ENCODE peak calls at places on chromosome 14, in seven cellular contexts. One of them, this sample, is unnamed.

GRCh38 chr14:79639638-79640037 is 571.7 kb downstream of the DIO2 start:
- DNase-seq in GM12878: no peak
- DNase-seq in SK-N-SH: no peak
- DNase-seq in H1: no peak
- DNase-seq in K562: no peak
- DNase-seq in HepG2: no peak
- DNase-seq in HCT116: no peak
- DNase-seq in this sample: no peak

GRCh38 chr14:23539209-23539866 is 12.2 kb downstream of the ZFHX2 start:
- DNase-seq in H1: no peak
- DNase-seq in HepG2: peak; percentile 86
- DNase-seq in GM12878: no peak
- DNase-seq in HCT116: peak; percentile 19
- DNase-seq in SK-N-SH: peak; percentile 92
- DNase-seq in K562: peak; percentile 72
- DNase-seq in this sample: peak; percentile 44

GRCh38 chr14:63039800-63040380 is 5.4 kb downstream of the KCNH5 start:
- DNase-seq in SK-N-SH: peak; percentile 35
- DNase-seq in K562: no peak
- DNase-seq in HCT116: no peak
- DNase-seq in HepG2: peak; percentile 31
- DNase-seq in H1: no peak
- DNase-seq in GM12878: no peak
- DNase-seq in this sample: peak; percentile 54

GRCh38 chr14:55771242-55772025 is 191.4 kb downstream of the KTN1 start:
- DNase-seq in K562: no peak
- DNase-seq in SK-N-SH: no peak
- DNase-seq in HepG2: no peak
- DNase-seq in HCT116: no peak
- DNase-seq in GM12878: no peak
- DNase-seq in H1: no peak
- DNase-seq in this sample: no peak

GRCh38 chr14:58805057-58805456 is 167.3 kb downstream of the DACT1 start:
- DNase-seq in GM12878: no peak
- DNase-seq in SK-N-SH: peak; percentile 33
- DNase-seq in HCT116: no peak
- DNase-seq in K562: no peak
- DNase-seq in H1: no peak
- DNase-seq in HepG2: no peak
- DNase-seq in this sample: no peak

GRCh38 chr14:68363841-68364711 is 428.8 kb downstream of the ZFP36L1 start:
- DNase-seq in GM12878: no peak
- DNase-seq in HCT116: no peak
- DNase-seq in SK-N-SH: no peak
- DNase-seq in H1: peak; percentile 34
- DNase-seq in HepG2: peak; percentile 44
- DNase-seq in K562: no peak
- DNase-seq in this sample: no peak

GRCh38 chr14:100617715-100618693 is 30.8 kb upstream of the BEGAIN start:
- DNase-seq in HepG2: no peak
- DNase-seq in H1: no peak
- DNase-seq in K562: no peak
- DNase-seq in SK-N-SH: peak; percentile 26
- DNase-seq in GM12878: no peak
- DNase-seq in HCT116: no peak
- DNase-seq in this sample: no peak

GRCh38 chr14:21974741-21975140 is 301.1 kb upstream of the OR4E1 start:
- DNase-seq in SK-N-SH: no peak
- DNase-seq in HepG2: no peak
- DNase-seq in GM12878: no peak
- DNase-seq in K562: no peak
- DNase-seq in HCT116: no peak
- DNase-seq in H1: no peak
- DNase-seq in this sample: no peak

GRCh38 chr14:99225804-99226203 is 46.2 kb downstream of the BCL11B start:
- DNase-seq in GM12878: no peak
- DNase-seq in K562: no peak
- DNase-seq in HepG2: no peak
- DNase-seq in H1: no peak
- DNase-seq in HCT116: no peak
- DNase-seq in SK-N-SH: no peak
- DNase-seq in this sample: no peak

GRCh38 chr14:76951149-76951548 is 77.4 kb downstream of the IRF2BPL start:
- DNase-seq in HepG2: no peak
- DNase-seq in SK-N-SH: no peak
- DNase-seq in HCT116: no peak
- DNase-seq in H1: no peak
- DNase-seq in GM12878: no peak
- DNase-seq in K562: no peak
- DNase-seq in this sample: no peak

GRCh38 chr14:72518809-72519377 is 375.0 kb downstream of the DPF3 start:
- DNase-seq in HCT116: no peak
- DNase-seq in H1: no peak
- DNase-seq in GM12878: peak; percentile 77
- DNase-seq in HepG2: no peak
- DNase-seq in K562: no peak
- DNase-seq in SK-N-SH: no peak
- DNase-seq in this sample: no peak

GRCh38 chr14:76386922-76387782 is 11.2 kb downstream of the ESRRB start:
- DNase-seq in GM12878: peak; percentile 7
- DNase-seq in H1: peak; percentile 41
- DNase-seq in SK-N-SH: peak; percentile 90
- DNase-seq in HepG2: peak; percentile 57
- DNase-seq in HCT116: peak; percentile 37
- DNase-seq in K562: peak; percentile 77
- DNase-seq in this sample: peak; percentile 88

GRCh38 chr14:97456958-97457357 is 659.8 kb downstream of the VRK1 start:
- DNase-seq in K562: no peak
- DNase-seq in SK-N-SH: no peak
- DNase-seq in HepG2: no peak
- DNase-seq in HCT116: no peak
- DNase-seq in H1: no peak
- DNase-seq in GM12878: no peak
- DNase-seq in this sample: no peak

GRCh38 chr14:105258846-105259245 is 10.5 kb downstream of the BTBD6 start:
- DNase-seq in K562: no peak
- DNase-seq in SK-N-SH: no peak
- DNase-seq in GM12878: no peak
- DNase-seq in HCT116: no peak
- DNase-seq in H1: no peak
- DNase-seq in HepG2: no peak
- DNase-seq in this sample: no peak

GRCh38 chr14:77003960-77004710 is 24.4 kb downstream of the IRF2BPL start:
- DNase-seq in HepG2: no peak
- DNase-seq in SK-N-SH: no peak
- DNase-seq in H1: no peak
- DNase-seq in HCT116: no peak
- DNase-seq in K562: no peak
- DNase-seq in GM12878: no peak
- DNase-seq in this sample: no peak

GRCh38 chr14:61438860-61439765 is 117.7 kb downstream of the PRKCH start:
- DNase-seq in GM12878: peak; percentile 90
- DNase-seq in K562: no peak
- DNase-seq in HepG2: peak; percentile 85
- DNase-seq in SK-N-SH: no peak
- DNase-seq in H1: no peak
- DNase-seq in HCT116: no peak
- DNase-seq in this sample: peak; percentile 99

GRCh38 chr14:81062816-81063215 is 107.4 kb downstream of the TSHR start:
- DNase-seq in SK-N-SH: peak; percentile 11
- DNase-seq in H1: peak; percentile 7
- DNase-seq in HCT116: peak; percentile 21
- DNase-seq in HepG2: peak; percentile 10
- DNase-seq in GM12878: peak; percentile 1
- DNase-seq in K562: peak; percentile 5
- DNase-seq in this sample: peak; percentile 65

GRCh38 chr14:68199465-68200145 is 380.0 kb downstream of the RAD51B start:
- DNase-seq in SK-N-SH: no peak
- DNase-seq in HCT116: no peak
- DNase-seq in HepG2: no peak
- DNase-seq in GM12878: no peak
- DNase-seq in K562: no peak
- DNase-seq in H1: peak; percentile 2
- DNase-seq in this sample: no peak

GRCh38 chr14:77290705-77291104 is 19.7 kb upstream of the NGB start:
- DNase-seq in SK-N-SH: no peak
- DNase-seq in HepG2: no peak
- DNase-seq in H1: no peak
- DNase-seq in HCT116: no peak
- DNase-seq in K562: no peak
- DNase-seq in GM12878: no peak
- DNase-seq in this sample: no peak

GRCh38 chr14:104437703-104438102 is 141.9 kb upstream of the C14orf180 start:
- DNase-seq in GM12878: no peak
- DNase-seq in H1: no peak
- DNase-seq in HepG2: no peak
- DNase-seq in K562: no peak
- DNase-seq in SK-N-SH: peak; percentile 61
- DNase-seq in HCT116: no peak
- DNase-seq in this sample: no peak

DNA sequence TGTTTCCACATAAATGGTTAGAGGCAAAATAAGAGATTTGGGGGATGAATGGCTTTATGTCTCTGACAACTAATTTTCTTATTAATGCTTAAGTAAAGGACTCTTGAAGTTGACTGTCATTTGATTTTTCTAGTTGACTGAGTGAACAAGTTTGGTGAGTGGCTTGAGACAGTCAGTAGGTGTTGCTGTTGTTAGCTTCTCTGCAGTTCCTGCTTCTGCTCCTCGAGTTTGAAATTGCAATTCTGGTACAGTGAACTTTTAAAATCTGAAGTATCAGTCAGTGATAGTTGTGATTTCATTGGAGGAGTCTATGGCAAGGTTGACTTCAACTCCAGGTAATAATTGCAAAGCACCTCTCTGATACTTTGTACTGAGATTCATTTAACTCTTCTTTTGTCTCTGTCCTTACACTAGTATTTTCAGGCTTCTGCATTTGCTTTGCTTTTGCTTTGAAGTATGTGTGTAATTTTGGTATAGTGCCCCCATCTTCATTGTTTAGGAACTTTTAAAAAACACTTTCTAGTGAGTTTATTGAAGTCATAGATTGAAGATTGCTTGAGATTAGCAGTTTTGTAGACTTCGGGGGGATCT is 415.5 kb downstream of the PCNX1 start:
- DNase-seq in SK-N-SH: peak; percentile 24
- DNase-seq in K562: no peak
- DNase-seq in H1: no peak
- DNase-seq in HCT116: no peak
- DNase-seq in GM12878: peak; percentile 66
- DNase-seq in HepG2: no peak
- DNase-seq in this sample: peak; percentile 76
- TF ChIP-seq JUND in SK-N-SH: no peak
- TF ChIP-seq JUND in K562: no peak
- TF ChIP-seq JUND in H1: no peak
- TF ChIP-seq JUND in HCT116: no peak
- TF ChIP-seq JUND in GM12878: no peak
- TF ChIP-seq JUND in HepG2: no peak
- TF ChIP-seq JUND in this sample: no peak

GRCh38 chr14:95226801-95227200 is 69.5 kb upstream of the DICER1 start:
- DNase-seq in HCT116: no peak
- DNase-seq in H1: no peak
- DNase-seq in K562: no peak
- DNase-seq in HepG2: no peak
- DNase-seq in SK-N-SH: no peak
- DNase-seq in GM12878: no peak
- DNase-seq in this sample: no peak

GRCh38 chr14:95225251-95225887 is 68.0 kb upstream of the DICER1 start:
- DNase-seq in H1: no peak
- DNase-seq in K562: no peak
- DNase-seq in HepG2: no peak
- DNase-seq in SK-N-SH: no peak
- DNase-seq in GM12878: no peak
- DNase-seq in HCT116: no peak
- DNase-seq in this sample: no peak

GRCh38 chr14:95227279-95227860 is 70.0 kb upstream of the DICER1 start:
- DNase-seq in GM12878: no peak
- DNase-seq in SK-N-SH: peak; percentile 47
- DNase-seq in K562: no peak
- DNase-seq in H1: no peak
- DNase-seq in HepG2: no peak
- DNase-seq in HCT116: no peak
- DNase-seq in this sample: peak; percentile 33

GRCh38 chr14:95229749-95230148 is 72.4 kb upstream of the DICER1 start:
- DNase-seq in K562: no peak
- DNase-seq in SK-N-SH: no peak
- DNase-seq in HepG2: peak; percentile 35
- DNase-seq in GM12878: no peak
- DNase-seq in HCT116: no peak
- DNase-seq in H1: no peak
- DNase-seq in this sample: no peak

GRCh38 chr14:95228240-95228639 is 70.9 kb upstream of the DICER1 start:
- DNase-seq in HCT116: no peak
- DNase-seq in HepG2: no peak
- DNase-seq in SK-N-SH: no peak
- DNase-seq in H1: no peak
- DNase-seq in GM12878: no peak
- DNase-seq in K562: no peak
- DNase-seq in this sample: no peak
- TF ChIP-seq JUND in HCT116: no peak
- TF ChIP-seq JUND in HepG2: no peak
- TF ChIP-seq JUND in SK-N-SH: no peak
- TF ChIP-seq JUND in H1: no peak
- TF ChIP-seq JUND in GM12878: no peak
- TF ChIP-seq JUND in K562: no peak
- TF ChIP-seq JUND in this sample: no peak

GRCh38 chr14:103422981-103423600 is 37.9 kb downstream of the MARK3 start:
- DNase-seq in HCT116: no peak
- DNase-seq in GM12878: no peak
- DNase-seq in K562: no peak
- DNase-seq in H1: no peak
- DNase-seq in HepG2: no peak
- DNase-seq in SK-N-SH: no peak
- DNase-seq in this sample: no peak

GRCh38 chr14:103416916-103417315 is 31.7 kb downstream of the MARK3 start:
- DNase-seq in SK-N-SH: no peak
- DNase-seq in K562: no peak
- DNase-seq in HepG2: no peak
- DNase-seq in HCT116: no peak
- DNase-seq in H1: no peak
- DNase-seq in GM12878: no peak
- DNase-seq in this sample: no peak

DNA sequence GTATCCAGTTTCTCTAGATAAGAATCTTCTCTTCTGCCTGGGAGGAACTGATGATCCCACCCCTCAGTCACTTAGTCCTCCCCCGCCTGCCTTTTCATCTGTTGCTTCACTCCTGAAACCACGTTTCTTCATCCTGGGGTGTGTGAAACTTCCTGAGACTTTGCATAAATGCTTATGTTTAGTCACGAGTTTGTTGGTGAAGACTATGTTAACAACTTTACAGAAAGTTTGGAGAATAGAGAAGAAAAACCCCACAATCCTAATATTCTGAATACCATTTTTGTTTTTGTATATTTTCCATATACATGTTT is 33.2 kb downstream of the MARK3 start:
- DNase-seq in HepG2: no peak
- DNase-seq in GM12878: no peak
- DNase-seq in HCT116: no peak
- DNase-seq in K562: peak; percentile 38
- DNase-seq in H1: no peak
- DNase-seq in SK-N-SH: no peak
- DNase-seq in this sample: no peak
- TF ChIP-seq JUND in HepG2: no peak
- TF ChIP-seq JUND in GM12878: no peak
- TF ChIP-seq JUND in HCT116: no peak
- TF ChIP-seq JUND in K562: peak; percentile 71
- TF ChIP-seq JUND in H1: no peak
- TF ChIP-seq JUND in SK-N-SH: no peak
- TF ChIP-seq JUND in this sample: no peak

GRCh38 chr14:106622200-106622745 is 1095.9 kb downstream of the TMEM121 start:
- DNase-seq in HCT116: no peak
- DNase-seq in HepG2: no peak
- DNase-seq in K562: no peak
- DNase-seq in H1: no peak
- DNase-seq in SK-N-SH: no peak
- DNase-seq in GM12878: no peak
- DNase-seq in this sample: no peak
- TF ChIP-seq JUND in HCT116: no peak
- TF ChIP-seq JUND in HepG2: no peak
- TF ChIP-seq JUND in K562: no peak
- TF ChIP-seq JUND in H1: no peak
- TF ChIP-seq JUND in SK-N-SH: no peak
- TF ChIP-seq JUND in GM12878: no peak
- TF ChIP-seq JUND in this sample: no peak

This sample was measured in T47D.